ENCODE peak calls at places on chromosomes 7 and 10, in nine cellular contexts. A, W, Y, U, F, B, L, Q and N are unnamed samples.

GRCh38 chr7:140604760-140605159 is 35.9 kb downstream of the DENND2A start:
- DNase-seq in A (no peak), W (no peak), Y (no peak), U (no peak), F (no peak), B (no peak), L (no peak), Q (no peak), N (no peak)

GRCh38 chr7:84188811-84189405 is 5.7 kb downstream of the SEMA3A start:
- DNase-seq in A (no peak), W (no peak), Y (no peak), U (no peak), F (peak), B (no peak), L (no peak), Q (no peak), N (no peak)

GRCh38 chr10:86216886-86217285 is 149.7 kb downstream of the GRID1 start:
- DNase-seq in A (no peak), W (no peak), Y (no peak), U (no peak), F (no peak), B (no peak), L (no peak), Q (no peak), N (no peak)

GRCh38 chr10:113059001-113059780 is 109.1 kb downstream of the TCF7L2 start:
- DNase-seq in A (no peak), W (no peak), Y (no peak), U (no peak), F (peak), B (no peak), L (peak), Q (no peak), N (no peak)

GRCh38 chr7:51430480-51431086 is 114.0 kb upstream of the COBL start:
- DNase-seq in A (peak), W (peak), Y (peak), U (no peak), F (peak), B (no peak), L (no peak), Q (peak), N (no peak)

GRCh38 chr10:131356442-131356841 is 44.9 kb upstream of the TCERG1L start:
- DNase-seq in A (no peak), W (no peak), Y (no peak), U (no peak), F (no peak), B (no peak), L (no peak), Q (no peak), N (no peak)

GRCh38 chr7:37405603-37406122 is 43.0 kb downstream of the ELMO1 start:
- DNase-seq in A (no peak), W (no peak), Y (no peak), U (no peak), F (peak), B (no peak), L (no peak), Q (peak), N (no peak)

GRCh38 chr7:27923308-27923980 is 183.5 kb downstream of the TAX1BP1 start:
- DNase-seq in A (no peak), W (no peak), Y (no peak), U (peak), F (no peak), B (no peak), L (no peak), Q (no peak), N (no peak)

GRCh38 chr7:151189038-151189437 is 2.0 kb upstream of the ASB10 start:
- DNase-seq in A (no peak), W (no peak), Y (no peak), U (no peak), F (no peak), B (no peak), L (no peak), Q (no peak), N (no peak)

GRCh38 chr10:68231106-68231901 is 609 bp downstream of the ATOH7 start:
- DNase-seq in A (peak), W (peak), Y (no peak), U (peak), F (peak), B (peak), L (peak), Q (peak), N (peak)

GRCh38 chr10:3103646-3104045 is 36.3 kb downstream of the PFKP start:
- DNase-seq in A (no peak), W (no peak), Y (no peak), U (no peak), F (no peak), B (no peak), L (no peak), Q (no peak), N (no peak)

GRCh38 chr7:115533785-115534184 is 496.8 kb downstream of the TFEC start:
- DNase-seq in A (no peak), W (no peak), Y (no peak), U (no peak), F (no peak), B (no peak), L (no peak), Q (no peak), N (no peak)

GRCh38 chr10:111107023-111107422 is 30.2 kb downstream of the ADRA2A start:
- DNase-seq in A (no peak), W (no peak), Y (no peak), U (no peak), F (no peak), B (no peak), L (peak), Q (no peak), N (no peak)

GRCh38 chr7:8719102-8719501 is 285.7 kb downstream of the NXPH1 start:
- DNase-seq in A (no peak), W (no peak), Y (no peak), U (no peak), F (no peak), B (no peak), L (no peak), Q (no peak), N (no peak)

GRCh38 chr7:41979834-41980307 is 257.1 kb downstream of the GLI3 start:
- DNase-seq in A (no peak), W (no peak), Y (no peak), U (no peak), F (peak), B (no peak), L (no peak), Q (peak), N (no peak)

GRCh38 chr10:59434463-59435326 is 72.3 kb upstream of the FAM13C start:
- DNase-seq in A (no peak), W (no peak), Y (no peak), U (no peak), F (peak), B (no peak), L (no peak), Q (no peak), N (no peak)

GRCh38 chr10:306654-307185 is 171.5 kb downstream of the ZMYND11 start:
- DNase-seq in A (no peak), W (no peak), Y (no peak), U (peak), F (no peak), B (no peak), L (no peak), Q (no peak), N (no peak)

GRCh38 chr7:36939816-36940215 is 215.5 kb upstream of the AOAH start:
- DNase-seq in A (no peak), W (no peak), Y (no peak), U (no peak), F (no peak), B (no peak), L (no peak), Q (no peak), N (no peak)

GRCh38 chr10:105769248-105770184 is 1128.4 kb downstream of the SORCS3 start:
- DNase-seq in A (no peak), W (no peak), Y (no peak), U (no peak), F (no peak), B (no peak), L (no peak), Q (no peak), N (no peak)

GRCh38 chr7:17599733-17600685 is 301.6 kb downstream of the AHR start:
- DNase-seq in A (no peak), W (no peak), Y (no peak), U (no peak), F (peak), B (no peak), L (no peak), Q (no peak), N (no peak)

GRCh38 chr7:95933618-95934017 is 161.3 kb downstream of the DYNC1I1 start:
- DNase-seq in A (no peak), W (no peak), Y (no peak), U (no peak), F (no peak), B (no peak), L (no peak), Q (no peak), N (no peak)

GRCh38 chr10:48249004-48249762 is 25.3 kb downstream of the FRMPD2 start:
- DNase-seq in A (no peak), W (no peak), Y (no peak), U (peak), F (no peak), B (no peak), L (no peak), Q (no peak), N (no peak)

GRCh38 chr7:37411444-37412034 is 37.1 kb downstream of the ELMO1 start:
- DNase-seq in A (no peak), W (no peak), Y (no peak), U (no peak), F (no peak), B (no peak), L (no peak), Q (no peak), N (no peak)

GRCh38 chr10:69757553-69758309 is 44.0 kb upstream of the COL13A1 start:
- DNase-seq in A (no peak), W (no peak), Y (peak), U (no peak), F (peak), B (no peak), L (peak), Q (no peak), N (no peak)

GRCh38 chr7:20744913-20745587 is 41.6 kb downstream of the SP8 start:
- DNase-seq in A (no peak), W (no peak), Y (no peak), U (no peak), F (no peak), B (no peak), L (no peak), Q (no peak), N (no peak)

GRCh38 chr7:15848362-15848761 is 161.9 kb upstream of the MEOX2 start:
- DNase-seq in A (no peak), W (no peak), Y (no peak), U (no peak), F (no peak), B (no peak), L (no peak), Q (no peak), N (no peak)

GRCh38 chr7:14144538-14144937 is 155.1 kb upstream of the ETV1 start:
- DNase-seq in A (no peak), W (no peak), Y (no peak), U (no peak), F (no peak), B (no peak), L (no peak), Q (no peak), N (no peak)

GRCh38 chr10:70418229-70418628 is 14.3 kb downstream of the EIF4EBP2 start:
- DNase-seq in A (no peak), W (no peak), Y (no peak), U (no peak), F (no peak), B (no peak), L (no peak), Q (no peak), N (no peak)

DNA sequence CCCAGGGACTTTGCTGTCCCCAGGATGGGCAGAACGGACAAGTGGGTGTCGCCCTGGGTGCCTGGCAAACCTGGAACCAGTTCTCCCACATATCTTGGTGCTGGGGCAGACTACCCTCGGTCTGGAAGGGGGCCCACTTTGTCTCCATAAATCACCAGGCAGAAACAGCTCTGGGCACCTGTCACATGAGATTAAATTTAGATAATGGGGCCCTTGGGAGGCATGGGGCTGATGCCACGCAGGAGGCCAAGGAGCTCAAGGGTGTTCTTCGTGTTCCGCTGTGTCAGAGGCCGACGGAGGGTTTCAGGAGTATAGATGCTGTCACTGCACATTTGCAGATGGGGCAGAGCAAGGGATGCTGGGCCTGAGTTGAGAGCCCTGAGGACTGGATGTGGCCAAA is 72.7 kb downstream of the TMEM130 start:
- DNase-seq in A (no peak), W (no peak), Y (no peak), U (no peak), F (no peak), B (no peak), L (no peak), Q (no peak), N (no peak)
- H3K27ac ChIP-seq in A (no peak), W (no peak), Y (no peak), U (no peak), F (no peak), B (no peak), L (no peak), Q (no peak), N (no peak)

DNA sequence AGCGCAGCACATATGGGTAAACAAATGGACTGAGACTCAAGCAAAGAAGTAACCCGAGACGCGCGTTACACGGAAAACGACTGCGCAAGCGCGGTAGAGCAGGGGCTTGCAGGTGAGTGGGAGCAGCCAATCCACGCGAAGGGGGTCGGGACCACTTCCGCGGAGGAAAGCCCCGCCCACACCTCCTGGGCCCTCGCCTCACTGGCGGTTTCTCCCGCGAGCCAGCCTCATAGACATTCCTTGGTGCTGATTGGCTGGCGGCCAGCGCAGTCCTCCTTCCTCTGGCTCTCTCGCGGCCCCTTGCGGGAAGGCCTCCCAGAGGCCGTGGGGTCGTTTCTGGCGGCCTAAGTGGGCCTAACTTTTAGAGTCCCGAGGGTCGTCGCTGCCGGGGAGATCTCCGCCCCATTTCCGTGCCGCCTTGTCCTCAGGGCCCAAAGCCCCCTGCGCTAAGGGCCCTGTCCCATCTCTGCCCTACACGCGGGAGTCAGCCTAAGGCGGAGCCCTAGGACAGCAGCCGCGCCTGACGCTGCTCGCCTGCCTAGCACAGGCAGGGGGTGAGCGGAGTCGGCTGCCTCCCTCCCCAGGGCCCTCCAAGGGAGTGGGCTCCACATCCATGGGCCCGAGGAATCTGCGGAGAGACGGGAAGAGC is 9.1 kb upstream of the FXYD4 start:
- DNase-seq in A (peak), W (peak), Y (no peak), U (peak), F (peak), B (peak), L (peak), Q (no peak), N (peak)
- TF ChIP-seq POLR2AphosphoS5 in A (no peak), W (peak), Y (no peak), U (peak), F (no peak), B (no peak), L (peak), Q (no peak), N (no peak)

GRCh38 chr7:6448943-6449543 is 1.3 kb upstream of the DAGLB start:
- DNase-seq in A (no peak), W (no peak), Y (no peak), U (peak), F (no peak), B (no peak), L (no peak), Q (no peak), N (no peak)
- H3K27ac ChIP-seq in A (peak), W (peak), Y (no peak), U (peak), F (no peak), B (no peak), L (peak), Q (peak), N (peak)

DNA sequence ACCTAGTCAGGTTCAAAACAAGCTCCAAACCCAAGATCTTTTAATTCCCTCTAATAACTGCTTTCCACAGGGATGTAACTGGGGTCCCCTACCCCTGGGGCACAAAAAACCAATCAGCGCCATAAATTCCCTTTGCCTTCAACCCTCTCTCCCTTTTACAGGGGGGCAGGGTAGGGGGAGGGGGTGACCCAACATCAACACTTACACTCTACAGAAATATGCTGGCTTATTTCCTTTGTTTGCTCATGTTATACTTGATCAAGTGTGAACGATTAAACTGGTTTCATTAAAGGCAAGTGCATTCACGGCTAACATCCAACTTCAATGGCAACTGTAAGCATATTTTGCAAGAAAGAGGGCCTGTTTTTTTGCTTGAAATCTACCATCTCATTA is 2.9 kb downstream of the CTBP2 start:
- DNase-seq in A (no peak), W (no peak), Y (no peak), U (no peak), F (peak), B (no peak), L (peak), Q (no peak), N (peak)
- TF ChIP-seq POLR2AphosphoS5 in A (no peak), W (no peak), Y (no peak), U (no peak), F (no peak), B (no peak), L (no peak), Q (no peak), N (no peak)